ENCODE peak calls at places on chromosomes 6 and 20, in four cellular contexts. H is amniotic epithelial cell, K is COR-L47, L is uterus. J is an unnamed sample.

GRCh38 chr20:2602046-2602735 is 50.2 kb upstream of the NOP56 start:
- DNase-seq in L (no peak), K (no peak), H (no peak), J (no peak)

GRCh38 chr20:58138395-58138794 is 90.1 kb downstream of the ANKRD60 start:
- DNase-seq in L (no peak), K (no peak), H (no peak), J (peak)

GRCh38 chr6:140441256-140441655 is 1066.8 kb upstream of the CITED2 start:
- DNase-seq in K (peak), L (no peak), H (peak), J (peak)

GRCh38 chr6:20751293-20751946 is 217.2 kb downstream of the CDKAL1 start:
- DNase-seq in K (no peak), L (no peak), H (peak), J (no peak)

GRCh38 chr6:125193208-125193607 is 39.6 kb downstream of the TPD52L1 start:
- DNase-seq in H (no peak), K (no peak), L (no peak), J (no peak)

GRCh38 chr20:12019677-12020076 is 102.0 kb downstream of the BTBD3 start:
- DNase-seq in L (no peak), H (no peak), K (no peak), J (no peak)

GRCh38 chr6:25193865-25194679 is 85.1 kb upstream of the CARMIL1 start:
- DNase-seq in K (no peak), L (no peak), H (peak), J (no peak)

GRCh38 chr20:47502801-47503239 is 1.1 kb downstream of the NCOA3 start:
- DNase-seq in K (no peak), L (no peak), H (peak), J (no peak)

GRCh38 chr6:152206072-152206818 is 398.8 kb downstream of the ESR1 start:
- DNase-seq in K (no peak), L (peak), H (peak), J (peak)

GRCh38 chr6:30844118-30844535 is 40.2 kb upstream of the DDR1 start:
- DNase-seq in K (no peak), L (no peak), H (peak), J (peak)

GRCh38 chr6:135196739-135197510 is 15.8 kb downstream of the MYB start:
- DNase-seq in H (no peak), K (no peak), L (no peak), J (no peak)

GRCh38 chr6:75930954-75931689 is 141.3 kb downstream of the IMPG1 start:
- DNase-seq in H (no peak), K (no peak), L (no peak), J (no peak)

J was measured in islet precursor cell.